ENCODE peak calls at places on chromosomes 3 and 15, in five cellular contexts. P, A, U, B and H are unnamed samples.

GRCh38 chr3:141532609-141533008 is 45.8 kb downstream of the RASA2 start:
- DNase-seq in P (no peak), A (no peak), U (no peak), B (no peak), H (no peak)

GRCh38 chr15:92806763-92807162 is 93.4 kb upstream of the CHD2 start:
- DNase-seq in P (no peak), A (no peak), U (no peak), B (no peak), H (no peak)

GRCh38 chr3:157247391-157247790 is 87.4 kb upstream of the CCNL1 start:
- DNase-seq in P (no peak), A (no peak), U (no peak), B (no peak), H (no peak)

GRCh38 chr3:197960694-197961581 is 921 bp downstream of the LMLN start:
- DNase-seq in P (no peak), A (no peak), U (no peak), B (peak; percentile 57), H (no peak)

GRCh38 chr15:27844018-27844666 is 255.0 kb downstream of the OCA2 start:
- DNase-seq in P (no peak), A (no peak), U (no peak), B (no peak), H (no peak)

GRCh38 chr3:123632161-123632655 is 47.4 kb upstream of the HACD2 start:
- DNase-seq in P (no peak), A (no peak), U (no peak), B (no peak), H (no peak)

GRCh38 chr3:194941956-194942483 is 256.3 kb downstream of the FAM43A start:
- DNase-seq in P (no peak), A (no peak), U (no peak), B (no peak), H (no peak)

GRCh38 chr15:42319206-42319605 is 40.1 kb upstream of the CAPN3 start:
- DNase-seq in P (no peak), A (no peak), U (no peak), B (no peak), H (no peak)

GRCh38 chr15:75032391-75032790 is 9.0 kb downstream of the PPCDC start:
- DNase-seq in P (no peak), A (no peak), U (no peak), B (no peak), H (no peak)

GRCh38 chr3:15345051-15345607 is 12.7 kb upstream of the SH3BP5 start:
- DNase-seq in P (no peak), A (no peak), U (no peak), B (no peak), H (no peak)

GRCh38 chr15:88678755-88679154 is 39.9 kb downstream of the ISG20 start:
- DNase-seq in P (no peak), A (no peak), U (no peak), B (no peak), H (no peak)

GRCh38 chr3:149120051-149120972 is 9.1 kb upstream of the HPS3 start:
- DNase-seq in P (no peak), A (peak; percentile 65), U (no peak), B (peak; percentile 52), H (peak; percentile 35)

GRCh38 chr3:143002727-143003126 is 1.4 kb downstream of the U2SURP start:
- DNase-seq in P (no peak), A (no peak), U (no peak), B (no peak), H (no peak)